ENCODE peak calls at places on chromosomes 16 and 17, in six cellular contexts. Q, J, R, E, T and W are unnamed samples.

GRCh38 chr16:53504665-53505064 is 1.7 kb upstream of the AKTIP start:
- DNase-seq in Q (no peak), J (no peak), R (no peak), E (no peak), T (no peak), W (no peak)

GRCh38 chr16:82033683-82034300 is 1.3 kb upstream of the HSD17B2 start:
- DNase-seq in Q (no peak), J (no peak), R (no peak), E (no peak), T (no peak), W (no peak)

GRCh38 chr17:74520790-74521480 is 10.3 kb downstream of the CD300LB start:
- DNase-seq in Q (no peak), J (no peak), R (no peak), E (no peak), T (no peak), W (peak; percentile 85)

GRCh38 chr17:50153650-50154575 is 3.4 kb upstream of the PPP1R9B start:
- DNase-seq in Q (peak; percentile 92), J (no peak), R (no peak), E (no peak), T (no peak), W (no peak)

GRCh38 chr17:1709971-1710806 is at the start of gene TLCD2:
- DNase-seq in Q (peak; percentile 65), J (no peak), R (no peak), E (peak; percentile 81), T (peak; percentile 87), W (no peak)

GRCh38 chr16:11084484-11085024 is 140.2 kb downstream of the CLEC16A start:
- DNase-seq in Q (peak; percentile 57), J (peak; percentile 23), R (no peak), E (no peak), T (no peak), W (no peak)

GRCh38 chr16:11871193-11871592 is 19.9 kb upstream of the RSL1D1 start:
- DNase-seq in Q (peak; percentile 51), J (peak; percentile 53), R (no peak), E (no peak), T (no peak), W (no peak)

GRCh38 chr17:43515641-43516040 is 30.5 kb downstream of the ETV4 start:
- DNase-seq in Q (no peak), J (no peak), R (no peak), E (no peak), T (no peak), W (no peak)

GRCh38 chr17:28141333-28141732 is 98.9 kb downstream of the NLK start:
- DNase-seq in Q (no peak), J (no peak), R (no peak), E (no peak), T (no peak), W (no peak)

GRCh38 chr16:10539256-10539655 is 41.1 kb downstream of the EMP2 start:
- DNase-seq in Q (no peak), J (no peak), R (no peak), E (no peak), T (no peak), W (no peak)

GRCh38 chr17:75684924-75685323 is 17.8 kb downstream of the SAP30BP start:
- DNase-seq in Q (no peak), J (no peak), R (no peak), E (no peak), T (no peak), W (no peak)

GRCh38 chr17:1626333-1626732 is 2.3 kb downstream of the SLC43A2 start:
- DNase-seq in Q (no peak), J (no peak), R (no peak), E (no peak), T (no peak), W (no peak)

GRCh38 chr17:2174471-2175293 is 119.8 kb downstream of the HIC1 start:
- DNase-seq in Q (no peak), J (peak; percentile 94), R (no peak), E (no peak), T (peak; percentile 60), W (no peak)

GRCh38 chr16:87667946-87668345 is 65.6 kb downstream of the JPH3 start:
- DNase-seq in Q (no peak), J (no peak), R (no peak), E (no peak), T (no peak), W (no peak)

GRCh38 chr17:48997103-48997826 is at the start of gene IGF2BP1:
- DNase-seq in Q (peak; percentile 94), J (peak; percentile 81), R (no peak), E (peak; percentile 82), T (peak; percentile 61), W (peak; percentile 57)

GRCh38 chr17:33169580-33170285 is 123.4 kb downstream of the ASIC2 start:
- DNase-seq in Q (no peak), J (no peak), R (no peak), E (no peak), T (no peak), W (no peak)

GRCh38 chr16:695355-696089 is 5.3 kb upstream of the WDR24 start:
- DNase-seq in Q (peak; percentile 77), J (no peak), R (no peak), E (peak; percentile 77), T (no peak), W (no peak)

GRCh38 chr17:74768069-74768762 is 7.9 kb downstream of the NAT9 start:
- DNase-seq in Q (no peak), J (no peak), R (no peak), E (no peak), T (peak; percentile 52), W (no peak)

GRCh38 chr17:68512967-68513474 is 791 bp downstream of the PRKAR1A start:
- DNase-seq in Q (peak; percentile 55), J (no peak), R (no peak), E (no peak), T (peak; percentile 41), W (peak; percentile 16)

GRCh38 chr16:81585785-81586184 is 141.2 kb downstream of the CMIP start:
- DNase-seq in Q (peak; percentile 62), J (peak; percentile 50), R (no peak), E (no peak), T (no peak), W (no peak)

GRCh38 chr16:57066625-57067024 is 25.8 kb upstream of the CPNE2 start:
- DNase-seq in Q (no peak), J (no peak), R (no peak), E (no peak), T (no peak), W (no peak)

GRCh38 chr17:7633093-7633492 is 3.2 kb downstream of the SHBG start:
- DNase-seq in Q (no peak), J (peak; percentile 42), R (no peak), E (no peak), T (no peak), W (no peak)

GRCh38 chr17:5986644-5987043 is 83.5 kb upstream of the WSCD1 start:
- DNase-seq in Q (no peak), J (no peak), R (no peak), E (no peak), T (no peak), W (no peak)

GRCh38 chr16:30662449-30662848 is 4.2 kb downstream of the FBRS start:
- DNase-seq in Q (no peak), J (no peak), R (no peak), E (no peak), T (no peak), W (no peak)

GRCh38 chr17:80603380-80603779 is 58.7 kb downstream of the RPTOR start:
- DNase-seq in Q (no peak), J (no peak), R (no peak), E (no peak), T (no peak), W (peak; percentile 21)

GRCh38 chr17:80609757-80610156 is 65.1 kb downstream of the RPTOR start:
- DNase-seq in Q (no peak), J (no peak), R (no peak), E (no peak), T (no peak), W (no peak)

GRCh38 chr17:80604007-80604728 is 59.5 kb downstream of the RPTOR start:
- DNase-seq in Q (no peak), J (no peak), R (no peak), E (no peak), T (no peak), W (peak; percentile 11)

GRCh38 chr17:80608326-80608725 is 63.7 kb downstream of the RPTOR start:
- DNase-seq in Q (no peak), J (no peak), R (no peak), E (no peak), T (no peak), W (no peak)

DNA sequence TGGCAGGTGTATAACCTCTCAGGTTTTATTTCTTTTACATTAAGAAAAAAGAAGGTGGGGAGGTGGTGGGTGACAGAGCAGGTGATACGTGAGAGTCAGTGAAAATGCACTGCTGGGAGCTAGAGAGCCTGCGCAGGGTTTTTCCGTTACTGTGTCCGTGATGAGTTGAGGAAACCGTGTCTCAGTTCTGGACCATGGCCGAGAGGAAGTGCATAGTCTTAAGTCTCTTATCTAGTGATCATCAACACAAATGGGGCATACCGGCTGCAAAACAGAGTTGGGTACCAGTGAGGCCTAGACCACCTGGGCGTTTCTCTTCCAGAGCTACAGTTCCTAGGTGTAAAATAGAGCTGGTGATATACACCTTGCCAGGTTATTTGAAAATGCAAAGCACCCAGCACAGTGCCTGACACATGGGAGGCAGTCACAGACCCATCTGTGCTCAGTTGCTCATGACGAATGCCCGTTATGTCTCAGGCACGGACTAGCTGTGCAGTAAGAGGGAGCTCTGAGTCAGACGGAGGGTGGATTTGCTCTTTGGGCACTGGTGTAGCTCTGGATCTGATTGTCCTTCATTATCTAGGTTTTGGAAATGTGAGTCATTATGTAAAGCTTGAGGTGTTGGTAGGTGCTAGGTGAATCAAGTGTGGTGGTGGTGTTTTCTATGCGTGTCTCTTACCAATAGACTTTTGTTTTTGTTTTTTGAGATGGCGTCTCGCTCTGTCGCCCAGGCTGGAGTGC is 60.9 kb downstream of the RPTOR start:
- DNase-seq in Q (peak; percentile 23), J (peak; percentile 50), R (peak; percentile 85), E (no peak), T (no peak), W (peak; percentile 39)
- TF ChIP-seq GABPA in Q (no peak), J (no peak), R (no peak), E (no peak), T (no peak), W (no peak)

GRCh38 chr16:62760398-62760797 is 724.2 kb upstream of the CDH8 start:
- DNase-seq in Q (no peak), J (no peak), R (no peak), E (no peak), T (no peak), W (no peak)

DNA sequence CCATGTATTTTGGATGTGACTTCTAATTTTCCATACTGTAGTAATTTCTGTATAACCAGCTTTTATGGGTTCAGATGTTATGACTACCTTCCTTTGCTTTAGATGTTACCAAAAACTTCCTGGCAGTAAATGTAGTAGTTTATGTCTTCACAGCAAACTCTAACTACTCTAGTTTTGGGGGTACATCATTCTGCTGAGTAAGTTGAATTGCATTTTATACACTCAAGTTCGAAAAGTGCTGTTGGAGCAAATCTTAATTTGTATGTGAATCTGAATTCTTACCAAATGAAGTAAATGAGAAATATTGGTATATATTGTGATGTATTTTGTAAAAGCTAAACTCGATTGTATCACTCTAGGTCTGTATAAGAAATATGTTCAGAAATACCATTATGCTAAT is 728.3 kb upstream of the CDH8 start:
- DNase-seq in Q (no peak), J (no peak), R (no peak), E (no peak), T (no peak), W (no peak)
- H3K27ac ChIP-seq in Q (no peak overlapping the region), J (no peak overlapping the region), R (no peak overlapping the region), E (no peak overlapping the region), T (no peak overlapping the region), W (no peak overlapping the region)

GRCh38 chr16:22739077-22739476 is 74.9 kb upstream of the HS3ST2 start:
- DNase-seq in Q (no peak), J (no peak), R (no peak), E (no peak), T (no peak), W (peak; percentile 59)
- TF ChIP-seq GABPA in Q (no peak), J (no peak), R (no peak), E (no peak), T (no peak), W (no peak)

GRCh38 chr17:17548044-17548443 is 43.5 kb downstream of the PEMT start:
- DNase-seq in Q (no peak), J (no peak), R (no peak), E (no peak), T (no peak), W (no peak)
- H3K27ac ChIP-seq in Q (no peak overlapping the region), J (no peak overlapping the region), R (no peak overlapping the region), E (no peak overlapping the region), T (no peak overlapping the region), W (no peak overlapping the region)